ENCODE peak calls at places on chromosome 17, in nine cellular contexts. One of them, this sample, is unnamed.

GRCh38 chr17:65737451-65737850 is 176.0 kb upstream of the AXIN2 start:
- DNase-seq in H9: no peak
- DNase-seq in T-helper 17 cell: no peak
- DNase-seq in HEK293T: no peak
- DNase-seq in non-pigmented ciliary epithelial cell: no peak
- DNase-seq in stimulated activated CD8-positive, alpha-beta memory T cell treated with anti-CD3 and anti-CD28 coated beads, Interleukin-15, amount 100 ng/mL, for 24 hours: no peak
- DNase-seq in WTC11: no peak
- DNase-seq in activated gamma-delta T cell: no peak
- DNase-seq in Caki2: no peak
- DNase-seq in this sample: no peak

GRCh38 chr17:75504347-75505151 is 10.8 kb downstream of the CASKIN2 start:
- DNase-seq in H9: peak; percentile 84
- DNase-seq in T-helper 17 cell: peak; percentile 35
- DNase-seq in HEK293T: peak; percentile 67
- DNase-seq in non-pigmented ciliary epithelial cell: no peak
- DNase-seq in stimulated activated CD8-positive, alpha-beta memory T cell treated with anti-CD3 and anti-CD28 coated beads, Interleukin-15, amount 100 ng/mL, for 24 hours: no peak
- DNase-seq in WTC11: peak; percentile 73
- DNase-seq in activated gamma-delta T cell: no peak
- DNase-seq in Caki2: peak; percentile 32
- DNase-seq in this sample: no peak

GRCh38 chr17:49315551-49315951 is 46.5 kb downstream of the ZNF652 start:
- DNase-seq in H9: peak; percentile 78
- DNase-seq in T-helper 17 cell: peak; percentile 58
- DNase-seq in HEK293T: peak; percentile 81
- DNase-seq in non-pigmented ciliary epithelial cell: peak; percentile 60
- DNase-seq in stimulated activated CD8-positive, alpha-beta memory T cell treated with anti-CD3 and anti-CD28 coated beads, Interleukin-15, amount 100 ng/mL, for 24 hours: peak; percentile 27
- DNase-seq in WTC11: peak; percentile 63
- DNase-seq in activated gamma-delta T cell: no peak
- DNase-seq in Caki2: peak; percentile 79
- DNase-seq in this sample: peak; percentile 86

GRCh38 chr17:68512967-68513474 is 791 bp downstream of the PRKAR1A start:
- DNase-seq in H9: no peak
- DNase-seq in T-helper 17 cell: no peak
- DNase-seq in HEK293T: peak; percentile 28
- DNase-seq in non-pigmented ciliary epithelial cell: no peak
- DNase-seq in stimulated activated CD8-positive, alpha-beta memory T cell treated with anti-CD3 and anti-CD28 coated beads, Interleukin-15, amount 100 ng/mL, for 24 hours: no peak
- DNase-seq in WTC11: no peak
- DNase-seq in activated gamma-delta T cell: no peak
- DNase-seq in Caki2: peak; percentile 48
- DNase-seq in this sample: no peak

GRCh38 chr17:2144701-2145100 is 89.8 kb downstream of the HIC1 start:
- DNase-seq in H9: no peak
- DNase-seq in T-helper 17 cell: no peak
- DNase-seq in HEK293T: no peak
- DNase-seq in non-pigmented ciliary epithelial cell: no peak
- DNase-seq in stimulated activated CD8-positive, alpha-beta memory T cell treated with anti-CD3 and anti-CD28 coated beads, Interleukin-15, amount 100 ng/mL, for 24 hours: no peak
- DNase-seq in WTC11: no peak
- DNase-seq in activated gamma-delta T cell: no peak
- DNase-seq in Caki2: no peak
- DNase-seq in this sample: no peak

GRCh38 chr17:8849311-8850041 is 18.0 kb downstream of the PIK3R6 start:
- DNase-seq in H9: no peak
- DNase-seq in T-helper 17 cell: no peak
- DNase-seq in HEK293T: no peak
- DNase-seq in non-pigmented ciliary epithelial cell: no peak
- DNase-seq in stimulated activated CD8-positive, alpha-beta memory T cell treated with anti-CD3 and anti-CD28 coated beads, Interleukin-15, amount 100 ng/mL, for 24 hours: no peak
- DNase-seq in WTC11: no peak
- DNase-seq in activated gamma-delta T cell: no peak
- DNase-seq in Caki2: no peak
- DNase-seq in this sample: no peak

GRCh38 chr17:64457156-64457555 is 8.2 kb downstream of the MILR1 start:
- DNase-seq in H9: no peak
- DNase-seq in T-helper 17 cell: no peak
- DNase-seq in HEK293T: no peak
- DNase-seq in non-pigmented ciliary epithelial cell: peak; percentile 52
- DNase-seq in stimulated activated CD8-positive, alpha-beta memory T cell treated with anti-CD3 and anti-CD28 coated beads, Interleukin-15, amount 100 ng/mL, for 24 hours: no peak
- DNase-seq in WTC11: no peak
- DNase-seq in activated gamma-delta T cell: no peak
- DNase-seq in Caki2: no peak
- DNase-seq in this sample: no peak

GRCh38 chr17:76273435-76273921 is 8.3 kb downstream of the UBALD2 start:
- DNase-seq in H9: no peak
- DNase-seq in T-helper 17 cell: no peak
- DNase-seq in HEK293T: no peak
- DNase-seq in non-pigmented ciliary epithelial cell: no peak
- DNase-seq in stimulated activated CD8-positive, alpha-beta memory T cell treated with anti-CD3 and anti-CD28 coated beads, Interleukin-15, amount 100 ng/mL, for 24 hours: no peak
- DNase-seq in WTC11: no peak
- DNase-seq in activated gamma-delta T cell: no peak
- DNase-seq in Caki2: no peak
- DNase-seq in this sample: no peak

GRCh38 chr17:3049705-3050295 is 13.6 kb downstream of the OR1D5 start:
- DNase-seq in H9: peak; percentile 28
- DNase-seq in T-helper 17 cell: no peak
- DNase-seq in HEK293T: no peak
- DNase-seq in non-pigmented ciliary epithelial cell: no peak
- DNase-seq in stimulated activated CD8-positive, alpha-beta memory T cell treated with anti-CD3 and anti-CD28 coated beads, Interleukin-15, amount 100 ng/mL, for 24 hours: no peak
- DNase-seq in WTC11: no peak
- DNase-seq in activated gamma-delta T cell: no peak
- DNase-seq in Caki2: peak; percentile 12
- DNase-seq in this sample: no peak

GRCh38 chr17:58991718-58992331 is 114.9 kb downstream of the TRIM37 start:
- DNase-seq in H9: no peak
- DNase-seq in T-helper 17 cell: no peak
- DNase-seq in HEK293T: no peak
- DNase-seq in non-pigmented ciliary epithelial cell: peak; percentile 63
- DNase-seq in stimulated activated CD8-positive, alpha-beta memory T cell treated with anti-CD3 and anti-CD28 coated beads, Interleukin-15, amount 100 ng/mL, for 24 hours: no peak
- DNase-seq in WTC11: no peak
- DNase-seq in activated gamma-delta T cell: no peak
- DNase-seq in Caki2: peak; percentile 95
- DNase-seq in this sample: no peak

GRCh38 chr17:50339381-50339780 is 6.5 kb upstream of the XYLT2 start:
- DNase-seq in H9: no peak
- DNase-seq in T-helper 17 cell: no peak
- DNase-seq in HEK293T: no peak
- DNase-seq in non-pigmented ciliary epithelial cell: no peak
- DNase-seq in stimulated activated CD8-positive, alpha-beta memory T cell treated with anti-CD3 and anti-CD28 coated beads, Interleukin-15, amount 100 ng/mL, for 24 hours: no peak
- DNase-seq in WTC11: no peak
- DNase-seq in activated gamma-delta T cell: no peak
- DNase-seq in Caki2: no peak
- DNase-seq in this sample: no peak

GRCh38 chr17:1726626-1727257 is 2.2 kb downstream of the WDR81 start:
- DNase-seq in H9: no peak
- DNase-seq in T-helper 17 cell: no peak
- DNase-seq in HEK293T: no peak
- DNase-seq in non-pigmented ciliary epithelial cell: no peak
- DNase-seq in stimulated activated CD8-positive, alpha-beta memory T cell treated with anti-CD3 and anti-CD28 coated beads, Interleukin-15, amount 100 ng/mL, for 24 hours: no peak
- DNase-seq in WTC11: no peak
- DNase-seq in activated gamma-delta T cell: no peak
- DNase-seq in Caki2: no peak
- DNase-seq in this sample: no peak

GRCh38 chr17:56532926-56533325 is 60.6 kb upstream of the NOG start:
- DNase-seq in H9: no peak
- DNase-seq in T-helper 17 cell: no peak
- DNase-seq in HEK293T: no peak
- DNase-seq in non-pigmented ciliary epithelial cell: no peak
- DNase-seq in stimulated activated CD8-positive, alpha-beta memory T cell treated with anti-CD3 and anti-CD28 coated beads, Interleukin-15, amount 100 ng/mL, for 24 hours: no peak
- DNase-seq in WTC11: no peak
- DNase-seq in activated gamma-delta T cell: no peak
- DNase-seq in Caki2: no peak
- DNase-seq in this sample: no peak

GRCh38 chr17:28865946-28866752 is 11.3 kb downstream of the ERAL1 start:
- DNase-seq in H9: no peak
- DNase-seq in T-helper 17 cell: no peak
- DNase-seq in HEK293T: no peak
- DNase-seq in non-pigmented ciliary epithelial cell: no peak
- DNase-seq in stimulated activated CD8-positive, alpha-beta memory T cell treated with anti-CD3 and anti-CD28 coated beads, Interleukin-15, amount 100 ng/mL, for 24 hours: no peak
- DNase-seq in WTC11: no peak
- DNase-seq in activated gamma-delta T cell: no peak
- DNase-seq in Caki2: no peak
- DNase-seq in this sample: no peak

GRCh38 chr17:60392845-60393702 is 1.1 kb upstream of the USP32 start:
- DNase-seq in H9: no peak
- DNase-seq in T-helper 17 cell: no peak
- DNase-seq in HEK293T: no peak
- DNase-seq in non-pigmented ciliary epithelial cell: no peak
- DNase-seq in stimulated activated CD8-positive, alpha-beta memory T cell treated with anti-CD3 and anti-CD28 coated beads, Interleukin-15, amount 100 ng/mL, for 24 hours: no peak
- DNase-seq in WTC11: no peak
- DNase-seq in activated gamma-delta T cell: no peak
- DNase-seq in Caki2: peak; percentile 78
- DNase-seq in this sample: no peak

GRCh38 chr17:51739245-51739886 is 419.1 kb downstream of the CA10 start:
- DNase-seq in H9: no peak
- DNase-seq in T-helper 17 cell: no peak
- DNase-seq in HEK293T: peak; percentile 12
- DNase-seq in non-pigmented ciliary epithelial cell: no peak
- DNase-seq in stimulated activated CD8-positive, alpha-beta memory T cell treated with anti-CD3 and anti-CD28 coated beads, Interleukin-15, amount 100 ng/mL, for 24 hours: no peak
- DNase-seq in WTC11: no peak
- DNase-seq in activated gamma-delta T cell: no peak
- DNase-seq in Caki2: no peak
- DNase-seq in this sample: no peak

GRCh38 chr17:59825533-59826316 is 67.0 kb downstream of the TUBD1 start:
- DNase-seq in H9: no peak
- DNase-seq in T-helper 17 cell: no peak
- DNase-seq in HEK293T: no peak
- DNase-seq in non-pigmented ciliary epithelial cell: peak; percentile 83
- DNase-seq in stimulated activated CD8-positive, alpha-beta memory T cell treated with anti-CD3 and anti-CD28 coated beads, Interleukin-15, amount 100 ng/mL, for 24 hours: no peak
- DNase-seq in WTC11: no peak
- DNase-seq in activated gamma-delta T cell: no peak
- DNase-seq in Caki2: no peak
- DNase-seq in this sample: no peak

GRCh38 chr17:62164712-62165377 is 99.8 kb upstream of the MED13 start:
- DNase-seq in H9: no peak
- DNase-seq in T-helper 17 cell: no peak
- DNase-seq in HEK293T: no peak
- DNase-seq in non-pigmented ciliary epithelial cell: no peak
- DNase-seq in stimulated activated CD8-positive, alpha-beta memory T cell treated with anti-CD3 and anti-CD28 coated beads, Interleukin-15, amount 100 ng/mL, for 24 hours: no peak
- DNase-seq in WTC11: no peak
- DNase-seq in activated gamma-delta T cell: no peak
- DNase-seq in Caki2: peak; percentile 54
- DNase-seq in this sample: no peak

GRCh38 chr17:82470065-82470464 is 11.5 kb downstream of the NARF start:
- DNase-seq in H9: no peak
- DNase-seq in T-helper 17 cell: no peak
- DNase-seq in HEK293T: no peak
- DNase-seq in non-pigmented ciliary epithelial cell: no peak
- DNase-seq in stimulated activated CD8-positive, alpha-beta memory T cell treated with anti-CD3 and anti-CD28 coated beads, Interleukin-15, amount 100 ng/mL, for 24 hours: no peak
- DNase-seq in WTC11: no peak
- DNase-seq in activated gamma-delta T cell: no peak
- DNase-seq in Caki2: no peak
- DNase-seq in this sample: no peak

GRCh38 chr17:151886-152859 is 14.8 kb downstream of the SCGB1C2 start:
- DNase-seq in H9: no peak
- DNase-seq in T-helper 17 cell: no peak
- DNase-seq in HEK293T: no peak
- DNase-seq in non-pigmented ciliary epithelial cell: peak; percentile 8
- DNase-seq in stimulated activated CD8-positive, alpha-beta memory T cell treated with anti-CD3 and anti-CD28 coated beads, Interleukin-15, amount 100 ng/mL, for 24 hours: no peak
- DNase-seq in WTC11: no peak
- DNase-seq in activated gamma-delta T cell: no peak
- DNase-seq in Caki2: peak; percentile 40
- DNase-seq in this sample: no peak

GRCh38 chr17:492015-492399 is 139.4 kb upstream of the RPH3AL start:
- DNase-seq in H9: no peak
- DNase-seq in T-helper 17 cell: no peak
- DNase-seq in HEK293T: no peak
- DNase-seq in non-pigmented ciliary epithelial cell: no peak
- DNase-seq in stimulated activated CD8-positive, alpha-beta memory T cell treated with anti-CD3 and anti-CD28 coated beads, Interleukin-15, amount 100 ng/mL, for 24 hours: no peak
- DNase-seq in WTC11: no peak
- DNase-seq in activated gamma-delta T cell: no peak
- DNase-seq in Caki2: no peak
- DNase-seq in this sample: no peak

GRCh38 chr17:78957076-78957475 is 22.6 kb downstream of the LGALS3BP start:
- DNase-seq in H9: no peak
- DNase-seq in T-helper 17 cell: no peak
- DNase-seq in HEK293T: no peak
- DNase-seq in non-pigmented ciliary epithelial cell: no peak
- DNase-seq in stimulated activated CD8-positive, alpha-beta memory T cell treated with anti-CD3 and anti-CD28 coated beads, Interleukin-15, amount 100 ng/mL, for 24 hours: no peak
- DNase-seq in WTC11: no peak
- DNase-seq in activated gamma-delta T cell: no peak
- DNase-seq in Caki2: no peak
- DNase-seq in this sample: no peak

GRCh38 chr17:14904406-14904805 is 360.7 kb downstream of the PMP22 start:
- DNase-seq in H9: no peak
- DNase-seq in T-helper 17 cell: no peak
- DNase-seq in HEK293T: no peak
- DNase-seq in non-pigmented ciliary epithelial cell: no peak
- DNase-seq in stimulated activated CD8-positive, alpha-beta memory T cell treated with anti-CD3 and anti-CD28 coated beads, Interleukin-15, amount 100 ng/mL, for 24 hours: no peak
- DNase-seq in WTC11: no peak
- DNase-seq in activated gamma-delta T cell: no peak
- DNase-seq in Caki2: no peak
- DNase-seq in this sample: no peak

GRCh38 chr17:16918443-16918842 is 53.5 kb downstream of the TNFRSF13B start:
- DNase-seq in H9: no peak
- DNase-seq in T-helper 17 cell: no peak
- DNase-seq in HEK293T: no peak
- DNase-seq in non-pigmented ciliary epithelial cell: no peak
- DNase-seq in stimulated activated CD8-positive, alpha-beta memory T cell treated with anti-CD3 and anti-CD28 coated beads, Interleukin-15, amount 100 ng/mL, for 24 hours: no peak
- DNase-seq in WTC11: peak; percentile 3
- DNase-seq in activated gamma-delta T cell: no peak
- DNase-seq in Caki2: no peak
- DNase-seq in this sample: no peak

GRCh38 chr17:78151514-78152008 is 5.4 kb downstream of the C17orf99 start:
- DNase-seq in H9: peak; percentile 57
- DNase-seq in T-helper 17 cell: no peak
- DNase-seq in HEK293T: no peak
- DNase-seq in non-pigmented ciliary epithelial cell: no peak
- DNase-seq in stimulated activated CD8-positive, alpha-beta memory T cell treated with anti-CD3 and anti-CD28 coated beads, Interleukin-15, amount 100 ng/mL, for 24 hours: no peak
- DNase-seq in WTC11: no peak
- DNase-seq in activated gamma-delta T cell: no peak
- DNase-seq in Caki2: peak; percentile 75
- DNase-seq in this sample: no peak

GRCh38 chr17:8687732-8688131 is 56.9 kb downstream of the CCDC42 start:
- DNase-seq in H9: no peak
- DNase-seq in T-helper 17 cell: no peak
- DNase-seq in HEK293T: no peak
- DNase-seq in non-pigmented ciliary epithelial cell: no peak
- DNase-seq in stimulated activated CD8-positive, alpha-beta memory T cell treated with anti-CD3 and anti-CD28 coated beads, Interleukin-15, amount 100 ng/mL, for 24 hours: no peak
- DNase-seq in WTC11: no peak
- DNase-seq in activated gamma-delta T cell: no peak
- DNase-seq in Caki2: no peak
- DNase-seq in this sample: no peak

GRCh38 chr17:38427160-38427949 is 909 bp upstream of the ARHGAP23 start:
- DNase-seq in H9: no peak
- DNase-seq in T-helper 17 cell: no peak
- DNase-seq in HEK293T: no peak
- DNase-seq in non-pigmented ciliary epithelial cell: no peak
- DNase-seq in stimulated activated CD8-positive, alpha-beta memory T cell treated with anti-CD3 and anti-CD28 coated beads, Interleukin-15, amount 100 ng/mL, for 24 hours: no peak
- DNase-seq in WTC11: no peak
- DNase-seq in activated gamma-delta T cell: no peak
- DNase-seq in Caki2: no peak
- DNase-seq in this sample: no peak

GRCh38 chr17:29563816-29564215 is 3.0 kb downstream of the ABHD15 start:
- DNase-seq in H9: no peak
- DNase-seq in T-helper 17 cell: no peak
- DNase-seq in HEK293T: no peak
- DNase-seq in non-pigmented ciliary epithelial cell: no peak
- DNase-seq in stimulated activated CD8-positive, alpha-beta memory T cell treated with anti-CD3 and anti-CD28 coated beads, Interleukin-15, amount 100 ng/mL, for 24 hours: no peak
- DNase-seq in WTC11: peak; percentile 6
- DNase-seq in activated gamma-delta T cell: no peak
- DNase-seq in Caki2: no peak
- DNase-seq in this sample: no peak

GRCh38 chr17:66567234-66568170 is 265.1 kb downstream of the PRKCA start:
- DNase-seq in H9: peak; percentile 90
- DNase-seq in T-helper 17 cell: peak; percentile 77
- DNase-seq in HEK293T: peak; percentile 75
- DNase-seq in non-pigmented ciliary epithelial cell: peak; percentile 76
- DNase-seq in stimulated activated CD8-positive, alpha-beta memory T cell treated with anti-CD3 and anti-CD28 coated beads, Interleukin-15, amount 100 ng/mL, for 24 hours: peak; percentile 59
- DNase-seq in WTC11: peak; percentile 89
- DNase-seq in activated gamma-delta T cell: no peak
- DNase-seq in Caki2: peak; percentile 48
- DNase-seq in this sample: peak; percentile 85

GRCh38 chr17:28751600-28752366 is 8.0 kb downstream of the TRAF4 start:
- DNase-seq in H9: peak; percentile 35
- DNase-seq in T-helper 17 cell: no peak
- DNase-seq in HEK293T: no peak
- DNase-seq in non-pigmented ciliary epithelial cell: no peak
- DNase-seq in stimulated activated CD8-positive, alpha-beta memory T cell treated with anti-CD3 and anti-CD28 coated beads, Interleukin-15, amount 100 ng/mL, for 24 hours: no peak
- DNase-seq in WTC11: no peak
- DNase-seq in activated gamma-delta T cell: no peak
- DNase-seq in Caki2: no peak
- DNase-seq in this sample: no peak

GRCh38 chr17:48578616-48579560 is 738 bp upstream of the HOXB4 start:
- DNase-seq in H9: no peak
- DNase-seq in T-helper 17 cell: no peak
- DNase-seq in HEK293T: no peak
- DNase-seq in non-pigmented ciliary epithelial cell: no peak
- DNase-seq in stimulated activated CD8-positive, alpha-beta memory T cell treated with anti-CD3 and anti-CD28 coated beads, Interleukin-15, amount 100 ng/mL, for 24 hours: no peak
- DNase-seq in WTC11: no peak
- DNase-seq in activated gamma-delta T cell: no peak
- DNase-seq in Caki2: no peak
- DNase-seq in this sample: no peak